ENCODE peak calls at places on chromosome 17, in four cellular contexts. One of them, this sample, is unnamed.

GRCh38 chr17:80252871-80253270 is 7.8 kb upstream of the RNF213 start:
- DNase-seq in HS-5: no peak
- DNase-seq in progenitor cell of endocrine pancreas: peak; percentile 34
- DNase-seq in B cell: peak; percentile 88
- DNase-seq in this sample: peak; percentile 36

GRCh38 chr17:41559548-41559947 is 12.3 kb downstream of the KRT9 start:
- DNase-seq in HS-5: no peak
- DNase-seq in progenitor cell of endocrine pancreas: no peak
- DNase-seq in B cell: no peak
- DNase-seq in this sample: no peak

GRCh38 chr17:17073627-17074521 is 31.6 kb downstream of the MPRIP start:
- DNase-seq in HS-5: no peak
- DNase-seq in progenitor cell of endocrine pancreas: no peak
- DNase-seq in B cell: no peak
- DNase-seq in this sample: no peak

GRCh38 chr17:39225974-39226683 is 384 bp upstream of the STAC2 start:
- DNase-seq in HS-5: no peak
- DNase-seq in progenitor cell of endocrine pancreas: peak; percentile 53
- DNase-seq in B cell: peak; percentile 79
- DNase-seq in this sample: no peak

GRCh38 chr17:58568050-58568830 is 53.8 kb upstream of the MTMR4 start:
- DNase-seq in HS-5: no peak
- DNase-seq in progenitor cell of endocrine pancreas: no peak
- DNase-seq in B cell: no peak
- DNase-seq in this sample: no peak

GRCh38 chr17:57104461-57105175 is 19.6 kb downstream of the AKAP1 start:
- DNase-seq in HS-5: peak; percentile 43
- DNase-seq in progenitor cell of endocrine pancreas: no peak
- DNase-seq in B cell: no peak
- DNase-seq in this sample: no peak

GRCh38 chr17:4059656-4060055 is 83.2 kb downstream of the ZZEF1 start:
- DNase-seq in HS-5: no peak
- DNase-seq in progenitor cell of endocrine pancreas: no peak
- DNase-seq in B cell: no peak
- DNase-seq in this sample: no peak

GRCh38 chr17:44918006-44918405 is 2.7 kb upstream of the GFAP start:
- DNase-seq in HS-5: no peak
- DNase-seq in progenitor cell of endocrine pancreas: no peak
- DNase-seq in B cell: no peak
- DNase-seq in this sample: no peak

GRCh38 chr17:17151541-17151940 is 54.6 kb downstream of the PLD6 start:
- DNase-seq in HS-5: peak; percentile 50
- DNase-seq in progenitor cell of endocrine pancreas: no peak
- DNase-seq in B cell: no peak
- DNase-seq in this sample: no peak

GRCh38 chr17:64087252-64088005 is 42.5 kb downstream of the ERN1 start:
- DNase-seq in HS-5: no peak
- DNase-seq in progenitor cell of endocrine pancreas: no peak
- DNase-seq in B cell: no peak
- DNase-seq in this sample: no peak

GRCh38 chr17:8832711-8833352 is 33.7 kb upstream of the MFSD6L start:
- DNase-seq in HS-5: no peak
- DNase-seq in progenitor cell of endocrine pancreas: no peak
- DNase-seq in B cell: peak; percentile 62
- DNase-seq in this sample: no peak

GRCh38 chr17:45131616-45132301 is 556 bp downstream of the PLCD3 start:
- DNase-seq in HS-5: no peak
- DNase-seq in progenitor cell of endocrine pancreas: peak; percentile 71
- DNase-seq in B cell: peak; percentile 73
- DNase-seq in this sample: peak; percentile 54

GRCh38 chr17:40554646-40555295 is 10.5 kb downstream of the CCR7 start:
- DNase-seq in HS-5: no peak
- DNase-seq in progenitor cell of endocrine pancreas: peak; percentile 8
- DNase-seq in B cell: no peak
- DNase-seq in this sample: no peak

GRCh38 chr17:19398301-19399181 is 11.6 kb upstream of the MFAP4 start:
- DNase-seq in HS-5: no peak
- DNase-seq in progenitor cell of endocrine pancreas: no peak
- DNase-seq in B cell: no peak
- DNase-seq in this sample: no peak

GRCh38 chr17:28325221-28325620 is 6.2 kb downstream of the TMEM97 start:
- DNase-seq in HS-5: no peak
- DNase-seq in progenitor cell of endocrine pancreas: no peak
- DNase-seq in B cell: no peak
- DNase-seq in this sample: no peak

GRCh38 chr17:52201764-52202571 is 43.5 kb upstream of the CA10 start:
- DNase-seq in HS-5: no peak
- DNase-seq in progenitor cell of endocrine pancreas: no peak
- DNase-seq in B cell: no peak
- DNase-seq in this sample: no peak

GRCh38 chr17:16463341-16464000 is 28.5 kb downstream of the LRRC75A start:
- DNase-seq in HS-5: no peak
- DNase-seq in progenitor cell of endocrine pancreas: no peak
- DNase-seq in B cell: no peak
- DNase-seq in this sample: no peak

GRCh38 chr17:61405047-61405685 is 5.5 kb downstream of the TBX2 start:
- DNase-seq in HS-5: no peak
- DNase-seq in progenitor cell of endocrine pancreas: no peak
- DNase-seq in B cell: peak; percentile 56
- DNase-seq in this sample: no peak

GRCh38 chr17:16456770-16457316 is 35.1 kb downstream of the LRRC75A start:
- DNase-seq in HS-5: no peak
- DNase-seq in progenitor cell of endocrine pancreas: no peak
- DNase-seq in B cell: no peak
- DNase-seq in this sample: no peak

GRCh38 chr17:58277107-58277506 is 3.6 kb downstream of the MPO start:
- DNase-seq in HS-5: no peak
- DNase-seq in progenitor cell of endocrine pancreas: no peak
- DNase-seq in B cell: no peak
- DNase-seq in this sample: peak; percentile 57

GRCh38 chr17:10021239-10021638 is 116.2 kb upstream of the RCVRN start:
- DNase-seq in HS-5: no peak
- DNase-seq in progenitor cell of endocrine pancreas: no peak
- DNase-seq in B cell: no peak
- DNase-seq in this sample: no peak

GRCh38 chr17:50931003-50931878 is 65.1 kb upstream of the TOB1 start:
- DNase-seq in HS-5: peak; percentile 56
- DNase-seq in progenitor cell of endocrine pancreas: peak; percentile 58
- DNase-seq in B cell: peak; percentile 59
- DNase-seq in this sample: peak; percentile 91

GRCh38 chr17:82242977-82243647 is 14.3 kb downstream of the SLC16A3 start:
- DNase-seq in HS-5: peak; percentile 49
- DNase-seq in progenitor cell of endocrine pancreas: no peak
- DNase-seq in B cell: peak; percentile 20
- DNase-seq in this sample: no peak

GRCh38 chr17:67492824-67493490 is 115.9 kb downstream of the PITPNC1 start:
- DNase-seq in HS-5: no peak
- DNase-seq in progenitor cell of endocrine pancreas: no peak
- DNase-seq in B cell: no peak
- DNase-seq in this sample: no peak

GRCh38 chr17:44334315-44335181 is 9.9 kb upstream of the SLC25A39 start:
- DNase-seq in HS-5: no peak
- DNase-seq in progenitor cell of endocrine pancreas: no peak
- DNase-seq in B cell: peak; percentile 6
- DNase-seq in this sample: peak; percentile 96

GRCh38 chr17:14205992-14206461 is 30.6 kb downstream of the CDRT15 start:
- DNase-seq in HS-5: no peak
- DNase-seq in progenitor cell of endocrine pancreas: no peak
- DNase-seq in B cell: no peak
- DNase-seq in this sample: no peak